ENCODE peak calls at places on chromosome 5, in four cellular contexts. A, N, G and P are unnamed samples. For H3K4me1, the result is how much of the 10 kb centered on the place peaks cover.

GRCh38 chr5:101517795-101518194 is 614.7 kb upstream of the ST8SIA4 start:
- DNase-seq in G (no peak), A (no peak), N (no peak), P (no peak)

GRCh38 chr5:42483472-42484154 is 60.4 kb downstream of the GHR start:
- DNase-seq in N (no peak), A (no peak), G (no peak), P (no peak)

GRCh38 chr5:142063878-142064331 is 44.7 kb upstream of the NDFIP1 start:
- DNase-seq in A (no peak), G (peak), N (peak), P (peak)

GRCh38 chr5:14896091-14896490 is 24.5 kb upstream of the ANKH start:
- DNase-seq in N (no peak), G (no peak), A (no peak), P (no peak)

GRCh38 chr5:14440598-14441401 is 140.8 kb upstream of the OTULINL start:
- DNase-seq in A (no peak), G (peak), N (peak), P (peak)

GRCh38 chr5:98637607-98638006 is 135.9 kb upstream of the RGMB start:
- DNase-seq in A (no peak), G (no peak), N (no peak), P (no peak)

GRCh38 chr5:137292461-137293025 is 206.6 kb downstream of the SPOCK1 start:
- DNase-seq in G (no peak), A (no peak), N (no peak), P (no peak)

GRCh38 chr5:35899805-35900204 is 38.6 kb downstream of the CAPSL start:
- DNase-seq in A (peak), G (no peak), N (no peak), P (no peak)

GRCh38 chr5:32406650-32407049 is 37.9 kb downstream of the ZFR start:
- DNase-seq in N (no peak), G (no peak), A (peak), P (peak)

GRCh38 chr5:83244516-83244915 is 167.2 kb downstream of the XRCC4 start:
- DNase-seq in G (no peak), A (no peak), N (no peak), P (no peak)

GRCh38 chr5:138708761-138709160 is 44.5 kb upstream of the CTNNA1 start:
- DNase-seq in N (no peak), G (no peak), A (no peak), P (no peak)

GRCh38 chr5:172093965-172094364 is 87.5 kb upstream of the FBXW11 start:
- DNase-seq in A (no peak), G (no peak), N (no peak), P (no peak)

GRCh38 chr5:126659805-126660483 is 59.2 kb downstream of the PHAX start:
- DNase-seq in A (no peak), G (no peak), N (no peak), P (no peak)

GRCh38 chr5:73718762-73719161 is 92.8 kb downstream of the ARHGEF28 start:
- DNase-seq in A (no peak), G (no peak), N (no peak), P (no peak)

GRCh38 chr5:71899865-71900342 is 180.8 kb downstream of the CARTPT start:
- DNase-seq in A (no peak), N (no peak), G (no peak), P (no peak)

GRCh38 chr5:160556886-160557285 is 135.2 kb downstream of the PTTG1 start:
- DNase-seq in N (no peak), A (no peak), G (no peak), P (no peak)
- H3K4me1 ChIP-seq in N (under half), A (under half), G (under half), P (under half)

GRCh38 chr5:175444905-175445456 is 999 bp upstream of the DRD1 start:
- DNase-seq in N (no peak), G (no peak), A (no peak), P (no peak)
- H3K4me3 ChIP-seq in N (peak), G (peak), A (no peak), P (no peak)

GRCh38 chr5:963673-964531 is 44.7 kb upstream of the NKD2 start:
- DNase-seq in A (no peak), N (no peak), G (no peak), P (peak)
- H3K27ac ChIP-seq in A (no peak), N (no peak), G (no peak), P (no peak)

DNA sequence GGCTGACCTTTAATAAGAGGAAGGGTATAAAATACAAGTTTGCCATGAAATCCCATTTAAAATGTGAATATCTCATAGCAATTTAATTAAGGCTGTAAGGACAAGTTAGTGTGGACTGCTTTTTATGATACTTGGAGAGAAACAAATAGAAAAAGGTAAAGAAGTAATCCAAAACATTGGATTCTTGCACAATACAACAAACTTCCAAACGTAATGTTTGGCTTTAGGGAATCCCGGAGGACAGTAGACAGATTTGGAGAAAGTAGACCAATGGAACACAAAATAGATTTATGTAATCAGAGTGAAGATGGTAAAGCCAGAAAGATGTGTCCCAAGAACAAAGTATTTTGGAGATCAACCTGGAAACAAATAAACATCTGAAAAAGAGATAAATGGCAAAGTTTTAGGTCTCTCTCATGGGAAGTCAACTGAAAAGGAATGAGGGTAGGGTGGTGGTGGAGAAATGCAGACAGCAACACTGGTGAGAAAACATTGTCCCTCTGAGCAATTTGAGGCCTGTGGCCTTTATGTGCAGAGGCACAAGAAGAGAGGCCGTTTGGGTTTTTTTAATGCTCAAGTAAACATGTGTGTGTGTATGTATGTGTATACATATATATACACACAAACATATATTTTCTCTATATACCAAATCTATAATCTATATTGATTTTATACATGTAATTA is 620.6 kb downstream of the PDE4D start:
- DNase-seq in N (no peak), G (no peak), A (no peak), P (peak)
- H3K4me1 ChIP-seq in N (under half), G (under half), A (under half), P (under half)